ENCODE peak calls at places on chromosomes 6 and 20, in six cellular contexts. J, Y, G, T, H and V are unnamed samples.
A peak's percentile ranks its signal among the peaks of the same experiment; 100 is the strongest.

GRCh38 chr6:56292505-56293181 is 45.3 kb upstream of the COL21A1 start:
- DNase-seq in J (no peak), Y (peak; percentile 41), G (no peak), T (peak; percentile 35), H (peak; percentile 51), V (no peak)

GRCh38 chr6:133992992-133993682 is 40.1 kb downstream of the TBPL1 start:
- DNase-seq in J (no peak), G (no peak), Y (no peak), T (no peak), H (no peak), V (no peak)

GRCh38 chr6:169156108-169156821 is 97.4 kb downstream of the THBS2 start:
- DNase-seq in Y (no peak), J (no peak), H (no peak), G (no peak), T (peak; percentile 43), V (no peak)

GRCh38 chr6:30113843-30114242 is 953 bp upstream of the TRIM31 start:
- DNase-seq in Y (no peak), J (no peak), T (no peak), H (no peak), G (no peak), V (no peak)

GRCh38 chr6:74343804-74344203 is 647.8 kb downstream of the CD109 start:
- DNase-seq in H (no peak), J (no peak), G (no peak), T (no peak), Y (no peak), V (no peak)

GRCh38 chr6:43508481-43509141 is 1.5 kb downstream of the LRRC73 start:
- DNase-seq in Y (no peak), J (no peak), G (no peak), T (no peak), H (no peak), V (no peak)

GRCh38 chr20:9225879-9226278 is 157.0 kb downstream of the PLCB4 start:
- DNase-seq in T (no peak), J (no peak), Y (no peak), H (no peak), G (no peak), V (no peak)

GRCh38 chr6:13268914-13269532 is 59.3 kb downstream of the TBC1D7 start:
- DNase-seq in H (no peak), J (no peak), T (peak; percentile 75), G (no peak), Y (no peak), V (no peak)

GRCh38 chr20:17066955-17067354 is 159.9 kb upstream of the PCSK2 start:
- DNase-seq in J (no peak), G (no peak), T (no peak), H (no peak), Y (no peak), V (no peak)

GRCh38 chr6:73088138-73088813 is 137.0 kb downstream of the KHDC1L start:
- DNase-seq in Y (no peak), G (no peak), T (peak; percentile 4), H (no peak), J (no peak), V (no peak)

GRCh38 chr6:285030-285771 is 7.1 kb upstream of the DUSP22 start:
- DNase-seq in G (no peak), Y (no peak), H (no peak), J (no peak), T (no peak), V (no peak)

GRCh38 chr6:46491789-46492547 is 719 bp upstream of the RCAN2 start:
- DNase-seq in H (peak; percentile 48), J (peak; percentile 65), T (no peak), Y (no peak), G (peak; percentile 81), V (peak; percentile 86)

GRCh38 chr20:61253264-61253639 is 1.2 kb downstream of the CDH4 start:
- DNase-seq in Y (no peak), T (no peak), H (peak; percentile 53), J (no peak), G (no peak), V (no peak)

GRCh38 chr20:768426-768978 is at the start of gene SLC52A3:
- DNase-seq in H (no peak), T (no peak), G (peak; percentile 52), Y (no peak), J (peak; percentile 30), V (no peak)

GRCh38 chr6:54892831-54893230 is 46.3 kb downstream of the FAM83B start:
- DNase-seq in Y (no peak), T (peak; percentile 71), G (no peak), J (no peak), H (no peak), V (no peak)

GRCh38 chr6:77650098-77650663 is 2.7 kb upstream of the MEI4 start:
- DNase-seq in H (peak; percentile 69), G (peak; percentile 92), J (peak; percentile 47), T (no peak), Y (peak; percentile 70), V (no peak)

GRCh38 chr6:82143041-82143481 is 104.5 kb downstream of the IBTK start:
- DNase-seq in Y (no peak), J (no peak), H (no peak), G (no peak), T (peak; percentile 12), V (no peak)

GRCh38 chr6:1047926-1048595 is 263.8 kb upstream of the FOXQ1 start:
- DNase-seq in H (no peak), J (no peak), G (no peak), Y (no peak), T (no peak), V (no peak)

GRCh38 chr6:70312165-70312564 is 9.3 kb upstream of the COL9A1 start:
- DNase-seq in J (no peak), H (no peak), T (peak; percentile 95), G (no peak), Y (no peak), V (no peak)

GRCh38 chr6:170212956-170213636 is 77.8 kb downstream of the DLL1 start:
- DNase-seq in T (no peak), H (no peak), G (no peak), Y (no peak), J (no peak), V (no peak)

GRCh38 chr6:113169484-113169883 is 687.7 kb upstream of the MARCKS start:
- DNase-seq in G (no peak), J (no peak), T (peak; percentile 57), H (no peak), Y (no peak), V (no peak)

DNA sequence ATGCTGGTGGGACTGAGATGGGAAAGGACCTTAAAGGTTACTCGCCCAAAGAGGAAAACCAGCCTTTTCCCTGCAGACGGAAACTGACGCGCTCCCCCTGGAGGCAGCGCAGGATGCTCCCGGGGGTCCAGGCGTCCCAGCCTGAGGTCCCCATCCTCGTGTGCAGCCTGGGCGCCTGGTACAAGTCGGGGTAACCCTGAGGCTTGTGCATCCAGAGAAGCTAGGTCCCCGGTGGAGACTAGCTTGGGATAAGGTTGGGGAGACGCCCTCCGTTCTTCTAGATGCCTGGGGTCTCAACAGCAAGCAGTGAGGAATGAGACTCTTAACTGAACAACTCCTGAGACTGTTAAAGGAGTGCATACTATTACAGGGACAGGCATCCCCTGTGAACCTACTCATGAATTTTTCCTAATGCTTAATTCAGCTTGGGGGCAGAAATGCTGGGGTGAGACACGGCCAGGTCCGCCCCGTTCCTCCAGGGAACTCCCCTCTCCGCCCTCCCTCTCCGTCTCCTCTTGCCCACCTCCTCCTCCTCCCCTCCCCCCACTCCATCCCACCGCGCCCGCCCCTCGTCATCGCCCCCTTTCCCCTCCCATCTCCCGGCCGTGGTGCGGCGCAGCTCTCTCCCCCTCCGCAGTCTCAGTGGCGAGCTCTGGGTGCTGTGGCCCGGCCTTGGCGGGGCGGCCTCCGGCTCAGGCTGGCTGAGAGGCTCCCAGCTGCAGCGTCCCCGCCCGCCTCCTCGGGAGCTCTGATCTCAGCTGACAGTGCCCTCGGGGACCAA is at the start of gene PRSS35:
- DNase-seq in Y (no peak), G (peak; percentile 76), H (peak; percentile 77), T (peak; percentile 27), J (peak; percentile 56), V (peak; percentile 51)
- H3K27ac ChIP-seq in Y (no peak within 1 kb of the TSS), G (no peak within 1 kb of the TSS), H (peak within 1 kb of the TSS; percentile 52), T (no peak within 1 kb of the TSS), J (no peak within 1 kb of the TSS), V (no peak within 1 kb of the TSS)

GRCh38 chr6:88814909-88815308 is 148.5 kb downstream of the RNGTT start:
- DNase-seq in H (no peak), Y (no peak), T (no peak), G (no peak), J (no peak), V (no peak)
- H3K27ac ChIP-seq in H (no peak overlapping the region), Y (no peak overlapping the region), T (no peak overlapping the region), G (no peak overlapping the region), J (no peak overlapping the region), V (no peak overlapping the region)

GRCh38 chr6:25136879-25137278 is 142.3 kb upstream of the CARMIL1 start:
- DNase-seq in J (no peak), H (no peak), Y (no peak), T (peak; percentile 12), G (no peak), V (no peak)

GRCh38 chr6:25137497-25137896 is 141.7 kb upstream of the CARMIL1 start:
- DNase-seq in Y (no peak), G (no peak), H (no peak), T (no peak), J (no peak), V (no peak)

GRCh38 chr6:25132934-25133333 is 146.2 kb upstream of the CARMIL1 start:
- DNase-seq in G (no peak), Y (no peak), T (no peak), H (no peak), J (no peak), V (no peak)

GRCh38 chr6:25130518-25130917 is 148.7 kb upstream of the CARMIL1 start:
- DNase-seq in G (no peak), Y (no peak), H (no peak), J (no peak), T (no peak), V (no peak)

DNA sequence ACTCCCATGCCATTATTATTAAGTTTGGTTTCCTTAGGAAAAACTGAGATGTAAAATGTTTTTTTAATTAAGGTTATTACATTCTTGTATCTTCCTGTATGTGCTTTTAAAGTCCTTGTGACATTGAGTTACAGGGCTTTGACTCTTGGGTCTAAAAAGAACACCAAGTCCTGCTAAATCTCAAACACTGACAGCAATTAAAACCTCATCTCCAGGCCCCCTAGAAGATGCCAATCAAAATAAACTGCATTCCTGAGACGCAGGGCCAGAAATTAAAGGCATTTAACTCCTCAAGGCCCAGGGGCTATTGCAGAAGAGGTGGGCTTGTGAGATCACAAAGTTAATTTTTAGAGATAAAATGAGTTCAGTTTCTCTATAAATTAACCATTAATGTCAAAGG is 145.7 kb upstream of the CARMIL1 start:
- DNase-seq in J (no peak), T (no peak), G (no peak), Y (no peak), H (no peak), V (no peak)
- H3K27ac ChIP-seq in J (no peak overlapping the region), T (no peak overlapping the region), G (no peak overlapping the region), Y (no peak overlapping the region), H (no peak overlapping the region), V (no peak overlapping the region)

DNA sequence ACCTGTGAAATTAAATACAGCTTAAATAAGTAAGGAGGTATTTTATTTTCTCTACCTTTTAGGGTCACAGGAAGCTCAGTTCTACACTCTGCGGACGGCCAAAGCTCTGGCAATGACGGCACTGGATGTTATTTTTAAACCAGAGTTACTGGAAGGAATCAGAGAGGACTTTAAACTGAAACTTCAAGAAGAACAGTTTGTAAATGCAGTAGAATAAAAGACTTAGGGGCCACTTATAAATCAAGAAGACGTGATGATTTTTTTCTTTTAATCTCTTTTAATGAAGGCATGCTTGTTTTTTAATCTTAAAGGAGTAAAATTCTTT is 16.2 kb downstream of the PM20D2 start:
- DNase-seq in J (no peak), T (no peak), Y (no peak), G (no peak), H (no peak), V (no peak)
- H3K27ac ChIP-seq in J (peak overlapping the region; percentile 84), T (no peak overlapping the region), Y (no peak overlapping the region), G (no peak overlapping the region), H (no peak overlapping the region), V (no peak overlapping the region)